ENCODE peak calls at places on chromosomes 2 and 18, in five cellular contexts. W is fibroblast of pulmonary artery, T is adrenal gland, F is K562, A is cardiac fibroblast. L is an unnamed sample.

GRCh38 chr2:120223034-120223912 is at the start of gene TMEM185B:
- DNase-seq in A (peak; percentile 84), T (peak; percentile 94), F (peak; percentile 98), W (peak; percentile 83), L (peak; percentile 92)

GRCh38 chr18:56245856-56246575 is 392.4 kb downstream of the TXNL1 start:
- DNase-seq in W (peak; percentile 37), T (no peak), A (peak; percentile 46), F (no peak), L (no peak)

GRCh38 chr18:46677609-46678470 is 20.8 kb upstream of the LOXHD1 start:
- DNase-seq in T (peak; percentile 58), A (no peak), W (no peak), F (no peak), L (no peak)

GRCh38 chr18:48751727-48752468 is 198.9 kb downstream of the SMAD7 start:
- DNase-seq in W (no peak), A (no peak), F (no peak), T (no peak), L (no peak)

GRCh38 chr18:51236225-51236624 is 38.7 kb upstream of the MEX3C start:
- DNase-seq in W (peak; percentile 92), F (peak; percentile 22), A (peak; percentile 83), T (peak; percentile 51), L (no peak)

GRCh38 chr2:197378494-197378972 is 56.3 kb downstream of the SF3B1 start:
- DNase-seq in A (peak; percentile 67), F (peak; percentile 53), W (peak; percentile 56), T (peak; percentile 61), L (no peak)

GRCh38 chr2:40256649-40257048 is 195.2 kb downstream of the SLC8A1 start:
- DNase-seq in A (peak; percentile 25), T (no peak), W (peak; percentile 15), F (no peak), L (no peak)

GRCh38 chr2:106299696-106300095 is 105.6 kb upstream of the UXS1 start:
- DNase-seq in F (no peak), A (no peak), W (no peak), T (no peak), L (no peak)

GRCh38 chr2:58521803-58522602 is 280.9 kb upstream of the FANCL start:
- DNase-seq in A (no peak), W (no peak), T (no peak), F (no peak), L (no peak)

GRCh38 chr2:63865159-63865799 is 23.6 kb downstream of the UGP2 start:
- DNase-seq in W (no peak), A (peak; percentile 36), T (no peak), F (no peak), L (no peak)

GRCh38 chr2:163157891-163158511 is 319.4 kb upstream of the KCNH7 start:
- DNase-seq in F (no peak), A (peak; percentile 85), W (peak; percentile 77), T (no peak), L (no peak)

GRCh38 chr18:69674921-69675405 is 272.7 kb downstream of the CD226 start:
- DNase-seq in F (no peak), A (no peak), W (no peak), T (no peak), L (no peak)

GRCh38 chr18:69674292-69674877 is 273.3 kb downstream of the CD226 start:
- DNase-seq in A (no peak), W (no peak), F (no peak), T (no peak), L (no peak)

GRCh38 chr18:69684789-69685188 is 262.9 kb downstream of the CD226 start:
- DNase-seq in W (no peak), T (no peak), A (no peak), F (no peak), L (no peak)

GRCh38 chr18:69677595-69677994 is 270.1 kb downstream of the CD226 start:
- DNase-seq in F (no peak), W (no peak), T (no peak), A (no peak), L (no peak)

GRCh38 chr18:69680128-69680527 is 267.5 kb downstream of the CD226 start:
- DNase-seq in F (no peak), A (no peak), T (no peak), W (peak; percentile 8), L (no peak)
- TF ChIP-seq CTCF in F (no peak), A (no peak), T (no peak), W (no peak), L (no peak)

GRCh38 chr18:24417465-24417864 is 9.0 kb upstream of the IMPACT start:
- DNase-seq in F (no peak), A (no peak), T (no peak), W (no peak), L (no peak)

GRCh38 chr18:24414349-24415003 is 12.0 kb upstream of the IMPACT start:
- DNase-seq in A (no peak), T (no peak), F (no peak), W (no peak), L (no peak)

GRCh38 chr18:24408496-24408895 is 10.9 kb upstream of the OSBPL1A start:
- DNase-seq in T (no peak), W (no peak), F (no peak), A (no peak), L (no peak)

DNA sequence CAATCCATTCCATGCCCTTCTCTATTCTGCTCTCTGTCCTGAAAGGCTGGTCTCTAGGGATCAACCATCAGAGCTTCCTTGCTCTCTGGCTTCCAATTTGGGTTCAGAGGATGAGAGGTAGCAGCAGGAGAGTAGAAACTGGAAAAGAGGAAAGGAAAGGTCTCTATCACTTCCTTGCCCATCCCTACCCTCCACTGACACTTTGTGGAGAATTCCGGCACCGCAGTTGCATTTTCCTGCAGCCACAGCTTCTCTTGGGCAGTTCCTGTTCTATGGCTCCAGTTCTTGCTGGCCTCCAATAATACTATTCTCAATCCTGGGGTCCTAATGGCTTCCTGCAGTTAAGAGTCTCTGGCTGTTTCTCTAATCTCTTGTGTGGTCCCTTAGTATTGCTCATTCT is 13.3 kb upstream of the IMPACT start:
- DNase-seq in T (no peak), W (no peak), F (no peak), A (no peak), L (no peak)
- TF ChIP-seq CTCF in T (peak; percentile 5), W (peak; percentile 28), F (no peak), A (peak; percentile 28), L (no peak)

GRCh38 chr18:44938396-44939036 is 257.8 kb downstream of the SETBP1 start:
- DNase-seq in T (no peak), F (no peak), W (no peak), A (no peak), L (no peak)

GRCh38 chr18:44935455-44935854 is 254.8 kb downstream of the SETBP1 start:
- DNase-seq in A (no peak), T (no peak), F (no peak), W (no peak), L (no peak)

GRCh38 chr18:44936485-44936884 is 255.8 kb downstream of the SETBP1 start:
- DNase-seq in T (no peak), W (no peak), F (no peak), A (no peak), L (no peak)

GRCh38 chr18:44939037-44939665 is 258.5 kb downstream of the SETBP1 start:
- DNase-seq in A (no peak), T (no peak), W (no peak), F (no peak), L (no peak)

GRCh38 chr18:44937985-44938384 is 257.3 kb downstream of the SETBP1 start:
- DNase-seq in W (no peak), A (no peak), T (no peak), F (no peak), L (no peak)
- TF ChIP-seq CTCF in W (no peak), A (no peak), T (no peak), F (no peak), L (no peak)

DNA sequence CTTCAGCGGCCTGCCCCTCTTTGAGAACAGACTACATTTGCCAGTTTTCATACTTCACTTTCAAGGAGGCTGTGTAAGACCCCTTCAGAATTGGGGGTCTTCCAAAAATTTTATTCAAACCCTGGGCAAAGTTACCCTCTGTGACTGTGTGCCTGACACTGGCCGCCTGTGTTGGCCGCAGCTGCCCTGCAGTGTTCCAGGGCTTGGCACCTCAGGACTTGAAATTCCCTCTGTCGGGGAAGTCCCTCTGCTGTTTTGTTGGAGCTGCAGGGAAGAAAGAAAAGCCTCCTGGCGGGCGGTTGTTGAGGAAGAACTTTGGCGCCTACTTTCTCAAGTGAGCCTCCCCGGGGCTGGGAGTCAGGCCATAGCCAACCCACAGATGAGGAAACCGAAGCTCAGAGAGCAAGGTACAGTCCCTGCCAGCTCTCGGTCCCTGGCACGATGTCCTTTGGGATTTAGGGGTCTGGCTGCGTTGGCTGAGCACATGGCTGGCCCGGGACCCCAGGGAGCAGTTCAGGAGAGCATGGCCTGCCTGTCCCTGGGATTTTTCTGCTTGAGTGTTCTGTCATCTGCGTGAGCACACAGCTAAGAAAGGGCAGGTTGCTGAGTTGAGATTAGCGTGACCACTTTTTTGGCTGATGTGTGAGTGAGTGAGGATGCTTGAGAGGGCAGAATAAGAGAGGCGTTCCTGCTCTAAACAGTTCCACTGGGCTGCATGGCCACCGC is 17.9 kb upstream of the ASB1 start:
- DNase-seq in T (no peak), W (no peak), F (no peak), A (no peak), L (no peak)
- TF ChIP-seq CTCF in T (no peak), W (no peak), F (no peak), A (no peak), L (no peak)

L was measured in type B pancreatic cell.